ENCODE peak calls at places on chromosome 14, in seven cellular contexts. G is lower leg skin, M is neural crest cell, O is GM13977, K is AG04450, Z is adrenal gland, C is tibial artery. Y is an unnamed sample.

GRCh38 chr14:62592877-62593276 is 452.4 kb downstream of the KCNH5 start:
- DNase-seq in G (no peak), M (no peak), O (no peak), K (no peak), Z (no peak), C (no peak), Y (no peak)

GRCh38 chr14:32883189-32883588 is 55.5 kb upstream of the NPAS3 start:
- DNase-seq in G (no peak), M (no peak), O (no peak), K (no peak), Z (no peak), C (no peak), Y (no peak)

GRCh38 chr14:26775765-26776577 is 178.1 kb upstream of the NOVA1 start:
- DNase-seq in G (no peak), M (no peak), O (no peak), K (no peak), Z (no peak), C (no peak), Y (peak)

GRCh38 chr14:100838493-100839440 is 12.8 kb downstream of the MEG3 start:
- DNase-seq in G (no peak), M (no peak), O (no peak), K (no peak), Z (no peak), C (no peak), Y (no peak)

GRCh38 chr14:52153939-52154338 is 85.1 kb upstream of the NID2 start:
- DNase-seq in G (no peak), M (no peak), O (no peak), K (no peak), Z (no peak), C (no peak), Y (no peak)

GRCh38 chr14:54715244-54715643 is 148.3 kb downstream of the SAMD4A start:
- DNase-seq in G (no peak), M (no peak), O (no peak), K (no peak), Z (no peak), C (no peak), Y (no peak)

GRCh38 chr14:73188501-73188903 is 48.8 kb upstream of the PAPLN start:
- DNase-seq in G (no peak), M (no peak), O (no peak), K (peak), Z (peak), C (no peak), Y (peak)

GRCh38 chr14:33165144-33165925 is 226.7 kb downstream of the NPAS3 start:
- DNase-seq in G (no peak), M (no peak), O (no peak), K (no peak), Z (no peak), C (no peak), Y (no peak)

GRCh38 chr14:99562848-99563748 is 40.9 kb downstream of the CCDC85C start:
- DNase-seq in G (no peak), M (peak), O (no peak), K (peak), Z (peak), C (no peak), Y (no peak)

GRCh38 chr14:68979722-68980552 is 835 bp upstream of the ACTN1 start:
- DNase-seq in G (peak), M (peak), O (peak), K (no peak), Z (peak), C (peak), Y (no peak)

GRCh38 chr14:30525833-30526232 is 33.1 kb upstream of the G2E3 start:
- DNase-seq in G (no peak), M (no peak), O (no peak), K (no peak), Z (no peak), C (no peak), Y (no peak)

GRCh38 chr14:19771895-19772430 is 1.3 kb upstream of the OR4M1 start:
- DNase-seq in G (no peak), M (no peak), O (no peak), K (no peak), Z (peak), C (no peak), Y (no peak)

GRCh38 chr14:38425324-38425976 is 169.6 kb upstream of the CLEC14A start:
- DNase-seq in G (no peak), M (no peak), O (no peak), K (no peak), Z (no peak), C (no peak), Y (no peak)

GRCh38 chr14:77275041-77275854 is 4.2 kb upstream of the NGB start:
- DNase-seq in G (no peak), M (no peak), O (no peak), K (no peak), Z (no peak), C (no peak), Y (no peak)

GRCh38 chr14:53741379-53742225 is 215.0 kb downstream of the BMP4 start:
- DNase-seq in G (no peak), M (no peak), O (no peak), K (no peak), Z (no peak), C (no peak), Y (peak)

GRCh38 chr14:76343386-76343785 is 32.6 kb upstream of the ESRRB start:
- DNase-seq in G (no peak), M (no peak), O (no peak), K (no peak), Z (no peak), C (no peak), Y (no peak)

GRCh38 chr14:103140316-103141109 is 17.3 kb downstream of the TNFAIP2 start:
- DNase-seq in G (no peak), M (no peak), O (peak), K (no peak), Z (no peak), C (no peak), Y (peak)

GRCh38 chr14:24274101-24274543 is 2.7 kb upstream of the RABGGTA start:
- DNase-seq in G (no peak), M (no peak), O (peak), K (no peak), Z (no peak), C (no peak), Y (no peak)

GRCh38 chr14:73710737-73711136 is 3.4 kb downstream of the PNMA1 start:
- DNase-seq in G (no peak), M (no peak), O (no peak), K (no peak), Z (no peak), C (no peak), Y (no peak)

DNA sequence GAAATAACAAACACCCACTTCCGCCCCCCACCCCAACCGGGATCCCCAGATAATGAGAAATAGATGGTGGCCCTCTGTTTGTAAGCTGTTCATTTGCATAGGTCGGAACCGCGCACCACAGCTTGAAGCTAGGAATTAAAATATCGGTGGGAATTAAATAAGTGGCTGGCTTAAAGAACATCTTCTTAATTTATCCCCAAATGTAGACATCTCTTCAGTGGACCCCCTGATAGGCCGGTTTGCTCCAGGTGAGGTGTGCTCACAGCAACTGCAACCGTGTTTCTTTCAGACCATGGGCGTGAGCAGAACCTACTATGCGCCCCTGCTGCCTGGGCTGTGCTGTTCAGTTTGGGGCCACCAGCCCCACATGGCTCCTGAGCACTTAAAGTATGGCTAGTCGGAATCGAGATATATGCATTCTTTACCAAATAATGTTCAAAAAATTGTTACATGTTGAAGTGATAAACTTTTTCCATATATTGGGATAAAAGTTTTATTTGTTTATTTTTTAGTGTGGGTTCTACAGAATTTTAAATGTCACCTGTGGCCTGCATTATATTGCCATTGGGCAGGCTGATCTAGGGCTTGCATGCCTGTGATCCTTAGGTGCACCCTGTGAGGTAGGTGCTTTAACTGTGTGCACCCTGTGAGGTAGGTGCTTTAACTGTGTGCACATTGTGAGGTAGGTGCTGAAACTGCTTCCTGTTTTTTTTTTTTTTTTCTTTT is 821 bp upstream of the DICER1 start:
- DNase-seq in G (no peak), M (no peak), O (peak), K (no peak), Z (no peak), C (no peak), Y (no peak)
- TF ChIP-seq CTCF in G (no peak), M (no peak), O (no peak), K (no peak), Z (no peak), C (no peak), Y (no peak)

GRCh38 chr14:64702493-64703392 is 1.5 kb upstream of the PLEKHG3 start:
- DNase-seq in G (peak), M (no peak), O (no peak), K (no peak), Z (no peak), C (peak), Y (no peak)

GRCh38 chr14:64705406-64706118 is 1.3 kb downstream of the PLEKHG3 start:
- DNase-seq in G (peak), M (no peak), O (no peak), K (no peak), Z (no peak), C (peak), Y (no peak)

GRCh38 chr14:64704743-64705405 is 650 bp downstream of the PLEKHG3 start:
- DNase-seq in G (peak), M (peak), O (no peak), K (no peak), Z (no peak), C (peak), Y (no peak)

GRCh38 chr14:64703393-64704144 is 655 bp upstream of the PLEKHG3 start:
- DNase-seq in G (no peak), M (no peak), O (no peak), K (no peak), Z (no peak), C (peak), Y (no peak)

DNA sequence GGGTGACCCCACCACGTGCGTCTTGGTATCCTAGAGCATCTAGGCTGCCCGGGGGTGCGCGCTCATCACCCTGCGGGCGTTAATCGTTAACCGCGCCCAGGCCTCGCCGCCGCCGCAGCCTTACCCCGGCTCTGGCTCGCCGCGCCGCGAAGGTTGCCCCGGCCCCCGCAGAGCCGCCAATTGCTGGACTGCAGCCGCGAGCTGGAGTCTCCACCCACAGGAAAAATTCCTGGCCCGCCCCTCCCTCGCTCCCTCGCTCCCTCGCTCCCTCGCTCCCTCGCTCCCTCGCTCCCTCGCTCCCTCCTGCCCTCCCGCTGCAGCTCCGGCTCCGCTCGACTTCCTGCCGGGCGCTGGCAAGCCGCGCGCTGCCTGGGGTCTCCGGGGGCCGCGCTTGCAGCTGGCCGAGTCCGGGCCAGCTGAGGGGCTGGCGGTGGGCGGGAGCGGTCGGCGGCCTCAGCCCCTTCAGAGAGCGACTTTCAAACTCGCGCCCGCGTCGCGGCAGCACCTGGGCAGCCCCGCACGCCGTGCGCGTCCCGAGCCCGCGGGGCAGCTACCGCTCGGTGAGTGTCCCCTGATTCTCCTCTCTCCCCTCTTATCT is at the start of gene PLEKHG3:
- DNase-seq in G (peak), M (peak), O (peak), K (peak), Z (peak), C (peak), Y (no peak)
- TF ChIP-seq CTCF in G (no peak), M (no peak), O (no peak), K (no peak), Z (no peak), C (no peak), Y (no peak)

GRCh38 chr14:28141662-28142061 is 624.9 kb upstream of the FOXG1 start:
- DNase-seq in G (no peak), M (no peak), O (no peak), K (no peak), Z (no peak), C (no peak), Y (no peak)

GRCh38 chr14:28143340-28143739 is 623.2 kb upstream of the FOXG1 start:
- DNase-seq in G (no peak), M (peak), O (no peak), K (no peak), Z (no peak), C (no peak), Y (no peak)

GRCh38 chr14:28142400-28143015 is 624.1 kb upstream of the FOXG1 start:
- DNase-seq in G (no peak), M (no peak), O (no peak), K (no peak), Z (no peak), C (no peak), Y (no peak)
- TF ChIP-seq CTCF in G (no peak), M (peak), O (no peak), K (no peak), Z (no peak), C (no peak), Y (peak)

GRCh38 chr14:58914271-58914855 is 274.1 kb upstream of the DAAM1 start:
- DNase-seq in G (no peak), M (no peak), O (no peak), K (no peak), Z (no peak), C (no peak), Y (no peak)
- TF ChIP-seq CTCF in G (no peak), M (no peak), O (no peak), K (no peak), Z (no peak), C (no peak), Y (no peak)

DNA sequence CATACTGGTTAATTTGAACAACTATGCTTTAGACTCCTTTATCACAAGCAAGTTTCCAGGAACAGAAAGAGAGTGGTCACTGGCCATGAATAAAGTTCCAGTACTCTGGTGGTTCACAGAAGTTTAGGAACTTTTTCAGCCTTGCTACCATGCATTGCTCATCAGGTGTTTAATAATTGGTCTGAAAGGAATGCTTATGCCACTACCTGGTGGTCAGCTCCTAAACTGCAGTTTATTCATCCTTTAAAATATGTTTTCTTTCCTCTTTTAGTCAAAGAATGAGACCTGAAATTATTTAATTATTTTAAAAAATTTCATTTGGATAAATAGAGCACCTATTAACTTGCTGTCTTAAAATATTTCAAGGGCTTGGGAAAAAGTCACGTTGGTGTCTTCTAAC is 260.1 kb upstream of the OR4E1 start:
- DNase-seq in G (no peak), M (no peak), O (no peak), K (no peak), Z (no peak), C (no peak), Y (peak)
- TF ChIP-seq CTCF in G (no peak), M (peak), O (no peak), K (no peak), Z (no peak), C (no peak), Y (peak)

GRCh38 chr14:104157303-104157928 is 19.0 kb downstream of the KIF26A start:
- DNase-seq in G (no peak), M (no peak), O (no peak), K (no peak), Z (no peak), C (no peak), Y (no peak)
- TF ChIP-seq CTCF in G (no peak), M (peak), O (no peak), K (no peak), Z (no peak), C (no peak), Y (peak)

GRCh38 chr14:88463318-88463717 is 77.9 kb downstream of the SPATA7 start:
- DNase-seq in G (no peak), M (peak), O (peak), K (no peak), Z (peak), C (no peak), Y (no peak)
- TF ChIP-seq CTCF in G (no peak), M (peak), O (peak), K (peak), Z (peak), C (no peak), Y (peak)

DNA sequence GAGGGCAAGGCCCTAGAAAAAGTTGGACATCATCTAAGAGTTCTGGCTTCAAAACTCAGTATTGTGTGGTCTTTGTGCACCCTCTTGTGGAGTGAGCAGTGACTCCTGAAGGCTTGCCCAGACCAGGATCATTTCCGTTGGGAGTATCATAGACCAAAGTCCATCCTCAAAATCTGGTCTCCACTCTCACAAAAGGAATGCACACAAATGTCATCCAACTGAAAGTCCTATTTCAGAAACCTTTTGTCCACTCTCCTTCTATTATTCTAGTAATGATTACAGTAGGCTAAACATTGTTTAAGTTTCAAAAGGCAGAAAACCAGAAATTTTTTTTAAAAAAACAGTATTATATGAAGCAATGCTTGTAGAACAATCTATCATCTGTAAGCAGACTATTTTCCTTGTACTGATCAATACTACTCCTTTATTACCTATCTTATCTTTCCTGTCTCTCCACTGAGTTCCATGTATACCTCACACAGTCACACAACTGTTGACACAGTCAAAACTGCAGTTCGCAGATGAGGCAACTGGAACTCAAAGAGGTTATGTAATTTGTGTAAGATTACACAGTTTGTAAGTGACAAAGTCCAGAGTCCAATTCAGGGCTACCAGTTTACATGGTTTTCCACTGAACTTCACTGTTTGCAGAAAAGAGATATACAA is 41.4 kb downstream of the COX16 start:
- DNase-seq in G (no peak), M (peak), O (peak), K (peak), Z (peak), C (no peak), Y (peak)
- TF ChIP-seq CTCF in G (no peak), M (peak), O (peak), K (peak), Z (peak), C (no peak), Y (peak)